ENCODE peak calls at places on chromosomes 6 and 20, in six cellular contexts. J is neural progenitor cell, H is lung, Y is hepatocyte, S is psoas muscle, Z is cardiac muscle cell. B is an unnamed sample. For H3K4me1, the result is how much of the 10 kb centered on the place peaks cover.

GRCh38 chr6:142760152-142760551 is 184.8 kb downstream of the HIVEP2 start:
- DNase-seq in J (no peak), Y (no peak), H (no peak), S (no peak), Z (peak), B (no peak)

GRCh38 chr6:159305159-159305558 is 136.0 kb downstream of the FNDC1 start:
- DNase-seq in J (no peak), Z (no peak), H (no peak), S (no peak), Y (no peak), B (no peak)

GRCh38 chr6:26328265-26328844 is 36.6 kb upstream of the BTN3A2 start:
- DNase-seq in S (no peak), J (no peak), H (no peak), Z (no peak), Y (no peak), B (no peak)

GRCh38 chr6:45477785-45478184 is 100.1 kb upstream of the SUPT3H start:
- DNase-seq in Y (no peak), Z (no peak), S (no peak), J (no peak), H (no peak), B (no peak)

GRCh38 chr6:149147191-149147590 is 170.3 kb upstream of the TAB2 start:
- DNase-seq in Y (no peak), S (no peak), Z (no peak), J (no peak), H (no peak), B (no peak)

GRCh38 chr20:23340524-23340923 is 10.1 kb upstream of the NXT1 start:
- DNase-seq in H (peak), J (peak), Y (peak), Z (peak), S (peak), B (peak)

GRCh38 chr6:148179786-148180185 is 162.9 kb upstream of the SASH1 start:
- DNase-seq in H (no peak), Y (peak), Z (peak), S (no peak), J (peak), B (no peak)

GRCh38 chr6:15417811-15418210 is 171.9 kb downstream of the JARID2 start:
- DNase-seq in Y (no peak), H (no peak), Z (peak), S (no peak), J (no peak), B (no peak)

GRCh38 chr20:19602660-19603389 is 155.2 kb upstream of the RIN2 start:
- DNase-seq in J (no peak), Z (no peak), Y (no peak), H (no peak), S (no peak), B (no peak)

GRCh38 chr6:161446934-161447333 is 173.1 kb upstream of the AGPAT4 start:
- DNase-seq in H (no peak), J (peak), Z (no peak), S (no peak), Y (no peak), B (no peak)

GRCh38 chr6:36127462-36128016 is 2.8 kb upstream of the MAPK13 start:
- DNase-seq in H (peak), J (no peak), S (peak), Y (peak), Z (peak), B (peak)

GRCh38 chr6:37099442-37099841 is 70.5 kb upstream of the PIM1 start:
- DNase-seq in Y (no peak), Z (no peak), J (no peak), S (peak), H (no peak), B (no peak)

GRCh38 chr6:169723200-169723909 is 945 bp downstream of the PHF10 start:
- DNase-seq in J (peak), Z (peak), H (peak), S (peak), Y (peak), B (peak)

GRCh38 chr6:169722362-169723199 is 1.7 kb downstream of the PHF10 start:
- DNase-seq in S (peak), H (no peak), Z (peak), Y (peak), J (peak), B (no peak)

GRCh38 chr6:169719117-169719516 is 5.2 kb downstream of the PHF10 start:
- DNase-seq in Z (no peak), H (no peak), Y (no peak), J (no peak), S (no peak), B (no peak)

GRCh38 chr6:169723991-169724553 is at the start of gene PHF10:
- DNase-seq in Z (peak), J (peak), H (no peak), S (peak), Y (peak), B (no peak)

GRCh38 chr6:169720207-169720855 is 4.0 kb downstream of the PHF10 start:
- DNase-seq in Y (no peak), H (no peak), Z (no peak), S (no peak), J (no peak), B (no peak)
- TF ChIP-seq CTCF in Y (peak), H (no peak), Z (no peak), S (peak), J (no peak), B (no peak)

DNA sequence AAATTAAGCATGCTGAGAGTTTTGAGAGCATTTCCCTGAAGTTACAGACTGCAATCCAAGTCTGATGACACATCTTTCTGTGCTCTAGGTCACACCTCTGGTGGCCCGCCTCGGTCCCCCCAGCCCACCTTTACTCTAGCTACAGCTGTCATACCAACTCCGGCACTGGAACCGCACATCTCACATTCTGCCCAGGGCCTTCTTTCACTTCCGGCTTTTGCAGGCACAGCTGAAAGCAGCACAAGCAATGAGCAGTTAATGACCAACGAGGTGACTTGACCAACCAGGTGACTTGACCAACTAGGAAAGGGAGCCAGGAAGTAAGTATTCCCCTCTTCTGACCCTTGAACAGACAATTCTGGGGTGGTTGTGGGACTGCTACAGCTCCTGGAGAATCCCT is 88.6 kb upstream of the MOCS1 start:
- DNase-seq in Y (no peak), H (no peak), J (no peak), S (no peak), Z (no peak), B (no peak)
- H3K4me1 ChIP-seq in Y (under half), H (under half), J (under half), S (under half), Z (under half), B (under half)

DNA sequence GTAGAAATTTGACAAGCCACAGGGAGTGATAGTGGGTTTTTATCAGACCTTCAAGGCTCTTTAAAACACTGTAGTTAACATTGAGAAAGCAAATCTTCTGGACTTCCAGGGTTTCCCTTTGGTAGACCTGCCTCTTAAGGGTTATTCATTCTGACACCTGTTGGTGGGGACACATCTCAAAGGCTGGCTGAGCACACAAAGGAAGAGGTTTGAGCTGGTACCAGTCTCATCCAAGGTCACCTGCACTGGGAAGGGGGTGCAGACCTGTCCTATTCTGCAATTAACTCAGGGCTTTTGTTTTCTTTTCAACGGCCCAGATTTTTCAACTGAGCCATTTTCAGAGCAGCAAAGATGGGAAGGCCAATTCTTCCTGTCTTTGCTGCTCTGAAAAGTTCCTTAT is 45.6 kb downstream of the EDN1 start:
- DNase-seq in H (no peak), S (no peak), Y (no peak), J (no peak), Z (no peak), B (no peak)
- TF ChIP-seq CTCF in H (no peak), S (no peak), Y (no peak), J (no peak), Z (no peak), B (no peak)

GRCh38 chr6:108638993-108639392 is 78.3 kb downstream of the FOXO3 start:
- DNase-seq in Y (no peak), J (peak), Z (no peak), H (no peak), S (no peak), B (no peak)
- H3K4me1 ChIP-seq in Y (under half), J (under half), Z (under half), H (under half), S (half or more), B (under half)

DNA sequence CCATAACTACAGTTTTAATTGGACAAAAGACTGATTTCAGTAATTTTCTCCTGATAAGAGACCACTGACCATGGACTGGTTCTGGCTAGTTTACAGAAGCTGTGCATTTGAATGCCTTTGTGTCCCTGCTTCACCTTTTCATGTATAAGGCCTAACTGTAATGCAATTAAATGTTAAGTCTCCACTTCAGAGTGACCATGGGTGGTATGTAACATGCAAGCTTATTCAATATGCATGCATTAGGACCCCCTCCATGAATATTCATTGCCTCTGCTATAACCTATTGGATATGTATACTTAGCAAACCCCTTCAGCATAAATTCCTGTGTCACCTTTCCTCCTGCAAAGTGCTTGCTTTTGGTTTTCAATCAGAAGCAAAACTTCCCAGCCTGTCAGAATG is 2.2 kb downstream of the UBD start:
- DNase-seq in J (no peak), Y (no peak), H (no peak), Z (no peak), S (no peak), B (no peak)
- TF ChIP-seq CTCF in J (no peak), Y (no peak), H (no peak), Z (no peak), S (no peak), B (no peak)

DNA sequence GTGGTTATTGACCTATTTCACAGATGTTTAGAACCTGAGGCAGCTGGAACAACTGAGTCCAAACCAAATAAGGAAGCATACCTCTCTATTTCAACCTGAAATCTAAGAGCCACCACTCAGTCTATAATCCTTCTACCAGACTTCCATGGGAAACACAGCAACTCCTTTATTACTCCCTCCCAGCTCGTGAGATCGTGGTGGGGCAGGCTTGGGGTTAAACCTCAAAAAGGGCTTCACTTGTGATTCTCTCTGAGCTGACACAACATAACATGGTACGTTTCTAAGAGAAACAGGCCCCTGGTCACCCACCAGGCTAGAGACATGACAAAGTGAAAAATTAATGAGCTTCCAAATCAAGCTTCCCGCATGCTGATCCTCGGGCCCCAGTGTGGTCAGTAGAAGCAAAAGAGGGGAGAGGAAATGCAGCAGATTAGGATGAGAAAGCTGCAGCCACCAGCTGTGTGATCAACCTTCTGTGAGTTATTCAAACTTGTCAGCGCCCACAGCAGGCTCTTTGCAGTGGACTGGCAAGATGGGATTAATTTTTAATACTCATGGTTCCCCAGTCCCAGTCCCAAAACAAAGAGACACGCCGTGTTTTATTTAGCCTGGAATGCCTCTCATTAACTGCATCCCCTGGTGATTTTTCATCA is 9.3 kb downstream of the PKHD1 start:
- DNase-seq in S (no peak), Z (no peak), Y (no peak), J (peak), H (no peak), B (no peak)
- H3K4me1 ChIP-seq in S (under half), Z (under half), Y (under half), J (under half), H (under half), B (under half)

DNA sequence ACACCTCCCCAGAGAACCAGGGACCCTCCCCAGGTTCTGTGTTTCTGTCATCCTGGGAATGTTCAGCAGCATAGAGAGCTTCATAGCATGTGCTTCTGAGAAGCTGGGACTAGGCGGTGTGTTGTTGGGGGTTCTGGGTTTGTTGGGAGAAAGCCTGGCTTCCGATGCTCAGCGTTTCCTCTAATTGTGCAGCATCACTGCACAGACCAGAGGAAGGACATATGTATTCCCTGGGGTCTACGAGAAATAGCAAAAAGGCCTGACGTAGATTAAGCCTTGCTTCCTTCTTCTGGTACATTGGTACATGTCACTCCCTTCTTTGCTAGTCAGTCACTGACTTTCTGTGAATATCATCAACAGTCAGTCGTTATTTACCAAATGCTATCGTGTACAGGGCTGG is 96.9 kb upstream of the SGK1 start:
- DNase-seq in S (no peak), H (no peak), Y (no peak), J (no peak), Z (no peak), B (no peak)
- TF ChIP-seq CTCF in S (no peak), H (no peak), Y (no peak), J (no peak), Z (no peak), B (no peak)

B was measured in right atrium auricular region.